ENCODE peak calls at places on chromosome 18, in nine cellular contexts. U is aorta, S is stomach, N is uterus, C is GM23248, R is neural progenitor cell, O is hepatocyte, B is left lung, P is pancreas. J is an unnamed sample.

GRCh38 chr18:21735452-21736015 is 5.1 kb upstream of the MIB1 start:
- DNase-seq in B (no peak), O (peak; percentile 88), N (no peak), S (peak; percentile 56), U (no peak), P (peak; percentile 19), R (peak; percentile 53), C (no peak), J (no peak)

GRCh38 chr18:38940475-38940862 is 1374.9 kb upstream of the CELF4 start:
- DNase-seq in P (no peak), O (no peak), C (no peak), U (no peak), B (no peak), R (no peak), S (no peak), N (no peak), J (no peak)

GRCh38 chr18:75075429-75075841 is 133.5 kb downstream of the PTGR3 start:
- DNase-seq in S (no peak), C (no peak), R (no peak), U (no peak), O (no peak), B (peak; percentile 58), P (no peak), N (no peak), J (no peak)

GRCh38 chr18:80176334-80177080 is 67.4 kb downstream of the ADNP2 start:
- DNase-seq in P (no peak), S (no peak), C (peak; percentile 54), B (no peak), O (no peak), R (no peak), U (no peak), N (peak; percentile 31), J (no peak)

GRCh38 chr18:46588971-46589660 is 67.9 kb downstream of the LOXHD1 start:
- DNase-seq in N (no peak), C (no peak), O (no peak), B (no peak), S (no peak), R (no peak), P (no peak), U (no peak), J (no peak)

GRCh38 chr18:10519366-10519765 is 6.5 kb upstream of the NAPG start:
- DNase-seq in C (peak; percentile 41), N (no peak), S (no peak), P (no peak), O (no peak), U (no peak), R (no peak), B (no peak), J (no peak)

GRCh38 chr18:8508320-8508719 is 100.9 kb upstream of the RAB12 start:
- DNase-seq in S (no peak), C (no peak), U (no peak), O (no peak), B (no peak), N (no peak), R (no peak), P (no peak), J (no peak)

GRCh38 chr18:8807502-8807833 is 102.1 kb downstream of the MTCL1 start:
- DNase-seq in P (no peak), S (no peak), B (no peak), O (no peak), C (no peak), U (no peak), N (no peak), R (no peak), J (no peak)

GRCh38 chr18:62788891-62789290 is 73.5 kb downstream of the PHLPP1 start:
- DNase-seq in B (no peak), C (no peak), O (peak; percentile 26), R (no peak), S (no peak), N (no peak), U (no peak), P (no peak), J (no peak)

GRCh38 chr18:61398961-61399632 is 65.9 kb downstream of the CDH20 start:
- DNase-seq in S (no peak), R (no peak), O (no peak), P (no peak), B (no peak), N (no peak), U (no peak), C (peak; percentile 92), J (no peak)

GRCh38 chr18:7658701-7659100 is 91.6 kb downstream of the PTPRM start:
- DNase-seq in B (no peak), C (no peak), R (no peak), N (no peak), U (no peak), O (no peak), S (no peak), P (no peak), J (no peak)

GRCh38 chr18:32661486-32662299 is 111.1 kb downstream of the KLHL14 start:
- DNase-seq in N (no peak), U (no peak), S (no peak), O (peak; percentile 38), P (no peak), R (no peak), C (peak; percentile 2), B (no peak), J (no peak)

GRCh38 chr18:37006742-37007141 is 177.8 kb downstream of the KIAA1328 start:
- DNase-seq in O (no peak), U (no peak), S (no peak), N (no peak), B (no peak), C (no peak), R (no peak), P (no peak), J (no peak)

GRCh38 chr18:45802814-45803492 is 22.5 kb upstream of the SIGLEC15 start:
- DNase-seq in S (no peak), R (no peak), P (no peak), O (peak; percentile 78), C (peak; percentile 99), B (no peak), N (no peak), U (no peak), J (no peak)

GRCh38 chr18:55996726-55997125 is 408.7 kb upstream of the TCF4 start:
- DNase-seq in C (no peak), N (no peak), R (no peak), U (no peak), S (no peak), O (no peak), B (no peak), P (no peak), J (no peak)

GRCh38 chr18:22349317-22349898 is 68.3 kb downstream of the CTAGE1 start:
- DNase-seq in O (peak; percentile 58), U (no peak), N (peak; percentile 68), B (no peak), P (no peak), C (peak; percentile 27), R (peak; percentile 28), S (no peak), J (no peak)

GRCh38 chr18:77495982-77496690 is 246.5 kb downstream of the GALR1 start:
- DNase-seq in R (no peak), U (no peak), S (no peak), C (no peak), O (no peak), N (no peak), B (no peak), P (no peak), J (no peak)

DNA sequence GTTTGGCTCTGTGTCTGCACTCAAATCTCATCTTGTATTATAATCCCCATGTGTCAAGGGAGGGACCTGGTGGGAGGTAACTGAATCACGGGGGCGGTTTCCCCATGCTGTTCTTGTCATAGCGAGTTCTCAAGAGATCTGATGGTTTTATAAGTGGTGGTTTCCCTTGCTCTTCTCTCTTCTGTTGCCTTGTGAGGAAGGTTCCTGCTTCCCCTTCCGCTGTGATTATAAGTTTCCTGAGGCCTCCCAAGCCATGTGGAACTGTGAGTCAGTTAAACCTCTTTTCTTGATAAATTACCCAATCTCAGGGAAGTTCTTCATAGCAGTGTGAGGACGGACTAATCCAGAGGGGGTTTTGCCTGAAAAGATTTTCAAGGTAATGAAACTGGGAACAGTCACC is 245.4 kb downstream of the GALR1 start:
- DNase-seq in S (no peak), C (no peak), R (no peak), O (no peak), B (no peak), N (no peak), U (no peak), P (no peak), J (no peak)
- H3K4me1 ChIP-seq in S (no peaks in the 10 kb centered on the region), C (no peaks in the 10 kb centered on the region), R (no peaks in the 10 kb centered on the region), O (no peaks in the 10 kb centered on the region), B (no peaks in the 10 kb centered on the region), N (no peaks in the 10 kb centered on the region), U (no peaks in the 10 kb centered on the region), P (no peaks in the 10 kb centered on the region), J (no peaks in the 10 kb centered on the region)

DNA sequence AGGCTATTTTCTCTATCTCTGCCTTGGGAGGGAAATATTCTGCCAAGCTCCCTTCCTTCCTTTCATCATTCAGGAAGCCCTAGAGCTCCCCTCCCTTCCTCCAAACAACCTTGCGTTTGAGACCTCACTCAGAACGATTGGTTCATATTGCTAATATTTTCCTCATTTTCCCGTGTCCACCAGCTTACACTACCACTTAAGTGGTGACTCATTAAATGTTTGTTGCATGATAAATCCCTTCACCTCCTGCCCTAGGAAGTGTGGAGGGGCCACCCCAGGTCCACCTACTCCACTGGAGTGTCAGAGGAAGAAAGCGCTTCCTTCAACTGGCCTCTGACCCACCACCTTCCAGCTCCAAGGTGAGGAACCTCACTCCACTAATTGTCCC is 2.3 kb upstream of the LPIN2 start:
- DNase-seq in O (peak; percentile 32), N (no peak), B (no peak), R (no peak), U (no peak), C (peak; percentile 89), P (no peak), S (no peak), J (peak; percentile 31)
- H3K4me1 ChIP-seq in O (peaks cover 21% of the 10 kb centered on the region), N (peaks cover 11% of the 10 kb centered on the region), B (peaks cover 28% of the 10 kb centered on the region), R (peaks cover 16% of the 10 kb centered on the region), U (peaks cover 4% of the 10 kb centered on the region), C (peaks cover 30% of the 10 kb centered on the region), P (no peaks in the 10 kb centered on the region), S (peaks cover 55% of the 10 kb centered on the region), J (peaks cover 5% of the 10 kb centered on the region)

DNA sequence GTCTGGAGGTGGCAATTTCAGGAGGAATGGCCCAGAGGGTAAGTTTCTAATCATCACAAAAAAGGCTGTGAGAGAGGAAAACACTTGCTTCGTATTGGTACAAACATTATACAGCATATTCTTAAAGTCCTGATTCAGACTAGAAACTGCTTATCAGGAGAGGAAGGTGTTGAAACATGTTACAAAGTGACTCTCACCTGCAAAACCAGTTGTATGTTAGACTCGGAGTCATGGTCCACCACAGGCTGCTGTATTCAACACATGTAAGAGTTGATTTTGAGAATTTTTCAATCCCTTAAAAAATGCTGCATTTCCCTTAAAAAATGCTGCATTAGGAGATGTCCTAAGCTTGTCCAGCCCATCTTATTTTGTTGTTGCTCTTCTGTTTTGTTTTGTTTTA is 61.5 kb downstream of the MBP start:
- DNase-seq in B (no peak), O (no peak), C (no peak), R (no peak), N (no peak), S (no peak), P (no peak), U (no peak), J (no peak)
- H3K4me1 ChIP-seq in B (peaks cover 17% of the 10 kb centered on the region), O (peaks cover 30% of the 10 kb centered on the region), C (peaks cover 56% of the 10 kb centered on the region), R (peaks cover 16% of the 10 kb centered on the region), N (peaks cover 5% of the 10 kb centered on the region), S (peaks cover 86% of the 10 kb centered on the region), P (no peaks in the 10 kb centered on the region), U (peaks cover 3% of the 10 kb centered on the region), J (peaks cover 33% of the 10 kb centered on the region)

GRCh38 chr18:72847134-72847533 is 20.7 kb downstream of the NETO1 start:
- DNase-seq in U (no peak), S (no peak), O (no peak), C (no peak), B (no peak), N (no peak), P (no peak), R (no peak), J (no peak)
- H3K4me1 ChIP-seq in U (no peaks in the 10 kb centered on the region), S (no peaks in the 10 kb centered on the region), O (no peaks in the 10 kb centered on the region), C (no peaks in the 10 kb centered on the region), B (no peaks in the 10 kb centered on the region), N (no peaks in the 10 kb centered on the region), P (no peaks in the 10 kb centered on the region), R (no peaks in the 10 kb centered on the region), J (no peaks in the 10 kb centered on the region)